ENCODE peak calls at places on chromosomes 3 and 15, in nine cellular contexts. K is dermis microvascular lymphatic vessel endothelial cell; X is heart right ventricle; D is natural killer cell treated with Interleukin-12 subunit alpha and Interleukin-12 subunit beta and Interleukin-15 and Interleukin-18, amount 100 ng/mL, for 72 hours; Q is endothelial cell; U is amniotic stem cell; C is COR-L47; I is fibroblast of the conjunctiva; T is putamen. H is an unnamed sample.

GRCh38 chr15:50145451-50145872 is 26.4 kb upstream of the ATP8B4 start:
- DNase-seq in Q (no peak), U (peak), I (peak), T (peak), K (peak), X (no peak), C (peak), D (no peak), H (no peak)

GRCh38 chr3:42179110-42179725 is 86.8 kb downstream of the CCK start:
- DNase-seq in T (no peak), C (no peak), D (no peak), X (no peak), I (peak), Q (no peak), U (peak), K (peak), H (peak)

GRCh38 chr3:71160800-71161546 is 422.6 kb downstream of the FOXP1 start:
- DNase-seq in X (no peak), T (no peak), I (no peak), U (no peak), Q (no peak), K (no peak), C (no peak), D (no peak), H (no peak)

GRCh38 chr3:194340757-194341400 is 10.2 kb downstream of the CPN2 start:
- DNase-seq in D (no peak), C (no peak), U (no peak), K (no peak), T (no peak), I (no peak), X (no peak), Q (no peak), H (no peak)

GRCh38 chr3:39941941-39942340 is 132.5 kb downstream of the MYRIP start:
- DNase-seq in D (no peak), Q (no peak), X (no peak), U (no peak), C (peak), K (peak), T (no peak), I (no peak), H (no peak)

GRCh38 chr15:41583795-41584194 is 24.8 kb downstream of the TYRO3 start:
- DNase-seq in U (no peak), T (no peak), I (no peak), X (no peak), K (no peak), Q (no peak), D (no peak), C (no peak), H (no peak)

GRCh38 chr3:138019288-138020069 is 9.5 kb downstream of the CLDN18 start:
- DNase-seq in I (no peak), U (no peak), Q (no peak), C (no peak), K (no peak), D (no peak), X (no peak), T (no peak), H (no peak)

GRCh38 chr3:140470211-140470610 is 207.7 kb upstream of the TRIM42 start:
- DNase-seq in X (no peak), Q (no peak), T (no peak), C (no peak), K (no peak), I (no peak), D (no peak), U (no peak), H (no peak)

GRCh38 chr15:70033529-70034140 is 64.1 kb downstream of the TLE3 start:
- DNase-seq in T (no peak), Q (no peak), C (peak), K (no peak), U (no peak), X (no peak), I (peak), D (no peak), H (no peak)

GRCh38 chr3:30142946-30143345 is 463.5 kb upstream of the TGFBR2 start:
- DNase-seq in D (no peak), T (no peak), U (no peak), Q (no peak), C (no peak), I (no peak), K (no peak), X (no peak), H (no peak)

GRCh38 chr3:155078959-155079794 is 942 bp upstream of the MME start:
- DNase-seq in Q (no peak), T (no peak), D (no peak), X (no peak), K (no peak), U (no peak), C (no peak), I (peak), H (no peak)

GRCh38 chr15:88752956-88753355 is 50.3 kb upstream of the ACAN start:
- DNase-seq in Q (no peak), I (no peak), U (no peak), C (no peak), K (no peak), X (no peak), D (no peak), T (no peak), H (no peak)

GRCh38 chr3:72745146-72745976 is 102.9 kb downstream of the SHQ1 start:
- DNase-seq in X (no peak), I (no peak), U (no peak), K (no peak), Q (no peak), T (no peak), C (no peak), D (no peak), H (no peak)

GRCh38 chr15:76199106-76200082 is 111.9 kb downstream of the ETFA start:
- DNase-seq in T (no peak), X (peak), C (no peak), I (peak), Q (no peak), D (no peak), U (no peak), K (no peak), H (no peak)

GRCh38 chr3:104245241-104245640 is 1121.5 kb upstream of the ALCAM start:
- DNase-seq in T (no peak), U (no peak), K (no peak), D (no peak), Q (no peak), I (no peak), X (no peak), C (no peak), H (no peak)

GRCh38 chr3:169387751-169388696 is 275.5 kb downstream of the MECOM start:
- DNase-seq in U (no peak), X (peak), K (peak), I (no peak), C (no peak), D (no peak), Q (peak), T (no peak), H (no peak)

GRCh38 chr15:101709466-101709865 is 14.8 kb downstream of the TARS3 start:
- DNase-seq in C (no peak), D (no peak), Q (no peak), K (no peak), X (no peak), U (no peak), T (no peak), I (no peak), H (no peak)

H was measured in T-helper 2 cell treated with Interferon-gamma antibody and Interleukin-4, amounts not matched to agents 5 μg/mL and 100 μg/mL, for 36 hours.